ENCODE peak calls at places on chromosomes 11 and 22, in six cellular contexts. E, X, D, C, V and U are unnamed samples.

GRCh38 chr11:70584786-70585545 is 186.6 kb downstream of the CTTN start:
- DNase-seq in X (no peak), E (no peak), C (no peak), D (no peak), V (no peak), U (no peak)

GRCh38 chr11:10459029-10459970 is 4.2 kb downstream of the AMPD3 start:
- DNase-seq in D (peak; percentile 66), X (peak; percentile 74), V (peak; percentile 20), C (no peak), E (no peak), U (peak; percentile 57)

GRCh38 chr11:126328444-126328843 is 24.6 kb downstream of the DCPS start:
- DNase-seq in X (no peak), C (no peak), D (no peak), E (no peak), V (no peak), U (no peak)

GRCh38 chr11:67345949-67346819 is 7.2 kb downstream of the POLD4 start:
- DNase-seq in X (no peak), D (peak; percentile 14), C (no peak), V (no peak), E (no peak), U (no peak)

GRCh38 chr11:12983331-12983730 is 25.8 kb upstream of the RASSF10 start:
- DNase-seq in X (no peak), D (no peak), E (no peak), C (no peak), V (no peak), U (no peak)

GRCh38 chr22:37240240-37240940 is 3.7 kb downstream of the RAC2 start:
- DNase-seq in C (no peak), V (no peak), X (no peak), E (no peak), D (no peak), U (no peak)

GRCh38 chr11:75475767-75476650 is 43.0 kb upstream of the KLHL35 start:
- DNase-seq in E (peak; percentile 37), D (peak; percentile 68), X (no peak), C (no peak), V (no peak), U (no peak)

GRCh38 chr11:85170184-85170583 is 457.0 kb downstream of the DLG2 start:
- DNase-seq in V (no peak), E (no peak), X (no peak), D (no peak), C (no peak), U (no peak)

GRCh38 chr11:10072142-10072541 is 221.9 kb downstream of the SBF2 start:
- DNase-seq in X (no peak), D (no peak), C (no peak), V (no peak), E (no peak), U (no peak)

GRCh38 chr22:24510694-24511625 is 15.8 kb downstream of the UPB1 start:
- DNase-seq in V (no peak), X (no peak), E (no peak), C (no peak), D (no peak), U (no peak)